ENCODE peak calls at places on chromosomes 4 and X, in seven cellular contexts. One of them, this sample, is unnamed.

GRCh38 chrX:94937491-94937890 is 1263.5 kb downstream of the FAM133A start:
- DNase-seq in transverse colon: no peak
- DNase-seq in NB4: no peak
- DNase-seq in HCT116: no peak
- DNase-seq in tibial nerve: no peak
- DNase-seq in ovary: no peak
- DNase-seq in Peyer's patch: no peak
- DNase-seq in this sample: no peak

GRCh38 chr4:94357624-94358023 is 15.0 kb upstream of the HPGDS start:
- DNase-seq in transverse colon: no peak
- DNase-seq in NB4: no peak
- DNase-seq in HCT116: no peak
- DNase-seq in tibial nerve: no peak
- DNase-seq in ovary: no peak
- DNase-seq in Peyer's patch: no peak
- DNase-seq in this sample: no peak

GRCh38 chr4:73777612-73778011 is 37.2 kb downstream of the CXCL8 start:
- DNase-seq in transverse colon: no peak
- DNase-seq in NB4: no peak
- DNase-seq in HCT116: no peak
- DNase-seq in tibial nerve: no peak
- DNase-seq in ovary: no peak
- DNase-seq in Peyer's patch: no peak
- DNase-seq in this sample: no peak

GRCh38 chrX:43641691-43642090 is 14.4 kb upstream of the MAOA start:
- DNase-seq in transverse colon: no peak
- DNase-seq in NB4: no peak
- DNase-seq in HCT116: no peak
- DNase-seq in tibial nerve: no peak
- DNase-seq in ovary: no peak
- DNase-seq in Peyer's patch: no peak
- DNase-seq in this sample: no peak

GRCh38 chrX:85109235-85109634 is 105.6 kb downstream of the APOOL start:
- DNase-seq in transverse colon: no peak
- DNase-seq in NB4: peak
- DNase-seq in HCT116: peak
- DNase-seq in tibial nerve: no peak
- DNase-seq in ovary: no peak
- DNase-seq in Peyer's patch: no peak
- DNase-seq in this sample: peak

GRCh38 chr4:99586322-99586721 is 11.7 kb downstream of the MTTP start:
- DNase-seq in transverse colon: no peak
- DNase-seq in NB4: no peak
- DNase-seq in HCT116: no peak
- DNase-seq in tibial nerve: no peak
- DNase-seq in ovary: no peak
- DNase-seq in Peyer's patch: no peak
- DNase-seq in this sample: no peak

GRCh38 chr4:20506827-20507226 is 193.4 kb upstream of the PACRGL start:
- DNase-seq in transverse colon: no peak
- DNase-seq in NB4: no peak
- DNase-seq in HCT116: no peak
- DNase-seq in tibial nerve: no peak
- DNase-seq in ovary: no peak
- DNase-seq in Peyer's patch: no peak
- DNase-seq in this sample: peak

GRCh38 chr4:55071951-55072350 is 53.4 kb downstream of the KDR start:
- DNase-seq in transverse colon: no peak
- DNase-seq in NB4: no peak
- DNase-seq in HCT116: no peak
- DNase-seq in tibial nerve: no peak
- DNase-seq in ovary: no peak
- DNase-seq in Peyer's patch: no peak
- DNase-seq in this sample: no peak

GRCh38 chr4:107853444-107854325 is 29.0 kb downstream of the SGMS2 start:
- DNase-seq in transverse colon: no peak
- DNase-seq in NB4: no peak
- DNase-seq in HCT116: peak
- DNase-seq in tibial nerve: no peak
- DNase-seq in ovary: no peak
- DNase-seq in Peyer's patch: no peak
- DNase-seq in this sample: no peak

GRCh38 chr4:101366331-101366730 is 19.0 kb upstream of the PPP3CA start:
- DNase-seq in transverse colon: no peak
- DNase-seq in NB4: no peak
- DNase-seq in HCT116: no peak
- DNase-seq in tibial nerve: no peak
- DNase-seq in ovary: no peak
- DNase-seq in Peyer's patch: no peak
- DNase-seq in this sample: no peak

GRCh38 chr4:87354168-87355102 is 31.8 kb upstream of the HSD17B13 start:
- DNase-seq in transverse colon: no peak
- DNase-seq in NB4: no peak
- DNase-seq in HCT116: no peak
- DNase-seq in tibial nerve: no peak
- DNase-seq in ovary: no peak
- DNase-seq in Peyer's patch: no peak
- DNase-seq in this sample: no peak

GRCh38 chr4:107863416-107863815 is 38.7 kb downstream of the SGMS2 start:
- DNase-seq in transverse colon: no peak
- DNase-seq in NB4: no peak
- DNase-seq in HCT116: no peak
- DNase-seq in tibial nerve: no peak
- DNase-seq in ovary: no peak
- DNase-seq in Peyer's patch: no peak
- DNase-seq in this sample: no peak

GRCh38 chr4:119135721-119136121 is at the start of gene MYOZ2:
- DNase-seq in transverse colon: no peak
- DNase-seq in NB4: no peak
- DNase-seq in HCT116: no peak
- DNase-seq in tibial nerve: no peak
- DNase-seq in ovary: no peak
- DNase-seq in Peyer's patch: no peak
- DNase-seq in this sample: no peak

GRCh38 chrX:105331244-105331643 is 110.8 kb upstream of the TEX13A start:
- DNase-seq in transverse colon: no peak
- DNase-seq in NB4: no peak
- DNase-seq in HCT116: no peak
- DNase-seq in tibial nerve: no peak
- DNase-seq in ovary: no peak
- DNase-seq in Peyer's patch: no peak
- DNase-seq in this sample: no peak

GRCh38 chr4:171464499-171464898 is 348.7 kb upstream of the GALNTL6 start:
- DNase-seq in transverse colon: no peak
- DNase-seq in NB4: no peak
- DNase-seq in HCT116: no peak
- DNase-seq in tibial nerve: no peak
- DNase-seq in ovary: no peak
- DNase-seq in Peyer's patch: no peak
- DNase-seq in this sample: no peak

GRCh38 chr4:40245794-40246546 is 49.1 kb downstream of the RHOH start:
- DNase-seq in transverse colon: no peak
- DNase-seq in NB4: no peak
- DNase-seq in HCT116: no peak
- DNase-seq in tibial nerve: no peak
- DNase-seq in ovary: no peak
- DNase-seq in Peyer's patch: no peak
- DNase-seq in this sample: no peak

GRCh38 chr4:40246938-40247337 is 50.1 kb downstream of the RHOH start:
- DNase-seq in transverse colon: no peak
- DNase-seq in NB4: no peak
- DNase-seq in HCT116: no peak
- DNase-seq in tibial nerve: no peak
- DNase-seq in ovary: no peak
- DNase-seq in Peyer's patch: no peak
- DNase-seq in this sample: no peak

GRCh38 chr4:40243390-40243948 is 46.6 kb downstream of the RHOH start:
- DNase-seq in transverse colon: no peak
- DNase-seq in NB4: no peak
- DNase-seq in HCT116: no peak
- DNase-seq in tibial nerve: no peak
- DNase-seq in ovary: no peak
- DNase-seq in Peyer's patch: no peak
- DNase-seq in this sample: no peak

GRCh38 chr4:40247350-40247749 is 50.5 kb downstream of the RHOH start:
- DNase-seq in transverse colon: peak
- DNase-seq in NB4: peak
- DNase-seq in HCT116: no peak
- DNase-seq in tibial nerve: no peak
- DNase-seq in ovary: no peak
- DNase-seq in Peyer's patch: peak
- DNase-seq in this sample: no peak

GRCh38 chr4:40246547-40246900 is 49.7 kb downstream of the RHOH start:
- DNase-seq in transverse colon: no peak
- DNase-seq in NB4: no peak
- DNase-seq in HCT116: no peak
- DNase-seq in tibial nerve: no peak
- DNase-seq in ovary: no peak
- DNase-seq in Peyer's patch: no peak
- DNase-seq in this sample: no peak
- TF ChIP-seq POLR2A in transverse colon: no peak
- TF ChIP-seq POLR2A in NB4: no peak
- TF ChIP-seq POLR2A in HCT116: no peak
- TF ChIP-seq POLR2A in tibial nerve: no peak
- TF ChIP-seq POLR2A in ovary: no peak
- TF ChIP-seq POLR2A in Peyer's patch: no peak
- TF ChIP-seq POLR2A in this sample: no peak

DNA sequence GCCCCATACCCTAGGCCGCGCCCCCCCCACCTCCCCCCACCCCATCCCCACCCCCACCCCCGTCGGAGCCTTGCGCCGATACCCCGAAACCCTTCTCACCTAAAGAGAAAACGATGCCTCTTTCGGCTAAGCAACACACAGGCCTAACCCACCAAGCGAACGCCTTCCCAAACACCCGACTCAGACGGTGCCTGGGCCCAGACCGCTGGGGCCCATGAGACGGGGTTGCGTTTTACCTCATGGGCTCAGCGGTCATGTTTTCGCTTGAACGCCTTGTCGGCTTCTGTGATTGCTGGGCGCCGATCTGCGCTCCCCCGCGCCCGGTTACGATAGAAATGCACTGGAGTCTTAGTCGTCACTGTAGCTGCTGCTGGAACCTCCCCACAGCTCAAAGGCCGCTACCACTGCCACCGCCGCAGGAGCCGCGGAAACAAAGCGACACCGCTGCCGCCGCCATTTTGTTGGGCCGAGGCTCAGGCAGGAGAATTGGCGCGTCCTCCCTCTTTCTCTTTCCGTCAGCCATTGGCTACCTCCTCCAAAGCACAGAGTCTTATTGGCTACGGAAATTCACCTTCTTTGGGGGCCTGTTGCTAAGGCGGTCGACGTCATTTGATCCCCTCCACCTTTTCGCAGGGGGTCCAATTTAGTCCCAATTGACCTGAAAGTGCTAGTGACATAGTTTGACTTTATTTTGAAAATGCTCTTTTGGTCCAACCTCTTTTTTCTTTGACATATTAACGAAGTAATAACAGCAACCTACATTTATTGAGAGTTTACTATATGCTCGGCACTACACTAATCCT is at the start of gene ATRX:
- DNase-seq in transverse colon: peak
- DNase-seq in NB4: peak
- DNase-seq in HCT116: peak
- DNase-seq in tibial nerve: peak
- DNase-seq in ovary: peak
- DNase-seq in Peyer's patch: peak
- DNase-seq in this sample: peak
- TF ChIP-seq POLR2A in transverse colon: peak
- TF ChIP-seq POLR2A in NB4: peak
- TF ChIP-seq POLR2A in HCT116: peak
- TF ChIP-seq POLR2A in tibial nerve: peak
- TF ChIP-seq POLR2A in ovary: no peak
- TF ChIP-seq POLR2A in Peyer's patch: peak
- TF ChIP-seq POLR2A in this sample: peak

DNA sequence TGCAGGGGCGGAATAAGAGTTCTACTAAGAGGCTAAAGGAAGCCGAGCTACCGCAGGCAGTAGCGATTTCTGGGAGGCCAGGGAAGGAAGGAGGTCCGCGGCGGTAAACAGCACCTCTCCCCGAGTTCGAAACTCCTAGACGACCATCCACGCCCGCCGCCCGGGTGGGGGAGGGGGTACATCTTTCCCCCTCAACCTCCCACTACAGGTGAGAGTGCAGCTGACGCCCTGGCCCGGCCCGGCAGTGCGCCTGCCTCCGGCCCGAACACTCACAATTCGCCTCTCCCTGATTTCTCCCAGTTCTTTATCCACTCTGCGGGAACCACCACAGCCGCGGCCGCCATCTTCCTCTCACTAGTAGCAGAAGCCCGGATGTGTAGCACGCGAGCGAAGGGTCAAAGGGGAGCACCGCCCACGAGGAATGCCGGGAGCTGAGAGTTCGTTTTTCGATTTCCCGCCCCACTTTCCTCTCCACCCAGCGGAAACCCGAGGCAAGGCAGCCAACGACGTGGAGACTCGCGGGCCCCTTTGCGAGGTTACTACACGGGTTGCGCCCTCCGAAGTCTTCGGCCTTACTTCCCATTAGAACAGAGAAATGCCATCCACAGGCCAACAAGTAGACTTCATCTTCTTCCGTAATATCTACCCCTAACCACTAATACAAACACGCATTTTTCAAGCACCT is at the start of gene THOC2:
- DNase-seq in transverse colon: peak
- DNase-seq in NB4: peak
- DNase-seq in HCT116: peak
- DNase-seq in tibial nerve: peak
- DNase-seq in ovary: peak
- DNase-seq in Peyer's patch: peak
- DNase-seq in this sample: peak
- TF ChIP-seq POLR2A in transverse colon: peak
- TF ChIP-seq POLR2A in NB4: peak
- TF ChIP-seq POLR2A in HCT116: peak
- TF ChIP-seq POLR2A in tibial nerve: peak
- TF ChIP-seq POLR2A in ovary: peak
- TF ChIP-seq POLR2A in Peyer's patch: peak
- TF ChIP-seq POLR2A in this sample: peak

GRCh38 chrX:129957241-129958099 is 25.0 kb upstream of the BCORL1 start:
- DNase-seq in transverse colon: peak
- DNase-seq in NB4: peak
- DNase-seq in HCT116: peak
- DNase-seq in tibial nerve: peak
- DNase-seq in ovary: peak
- DNase-seq in Peyer's patch: peak
- DNase-seq in this sample: peak
- TF ChIP-seq POLR2A in transverse colon: peak
- TF ChIP-seq POLR2A in NB4: no peak
- TF ChIP-seq POLR2A in HCT116: peak
- TF ChIP-seq POLR2A in tibial nerve: peak
- TF ChIP-seq POLR2A in ovary: no peak
- TF ChIP-seq POLR2A in Peyer's patch: no peak
- TF ChIP-seq POLR2A in this sample: peak

GRCh38 chrX:50813843-50814661 is at the start of gene SHROOM4:
- DNase-seq in transverse colon: peak
- DNase-seq in NB4: no peak
- DNase-seq in HCT116: no peak
- DNase-seq in tibial nerve: peak
- DNase-seq in ovary: peak
- DNase-seq in Peyer's patch: no peak
- DNase-seq in this sample: no peak
- TF ChIP-seq POLR2A in transverse colon: no peak
- TF ChIP-seq POLR2A in NB4: no peak
- TF ChIP-seq POLR2A in HCT116: no peak
- TF ChIP-seq POLR2A in tibial nerve: no peak
- TF ChIP-seq POLR2A in ovary: no peak
- TF ChIP-seq POLR2A in Peyer's patch: no peak
- TF ChIP-seq POLR2A in this sample: no peak